ENCODE peak calls at places on chromosomes 13 and 19, in five cellular contexts. X is heart right ventricle, G is SK-N-MC, T is IMR-90, Z is uterus. J is an unnamed sample.

GRCh38 chr19:37932985-37933953 is 26.3 kb downstream of the SIPA1L3 start:
- DNase-seq in X (no peak), G (no peak), T (peak), Z (no peak), J (peak)

GRCh38 chr19:33998739-33999345 is 173.5 kb upstream of the LSM14A start:
- DNase-seq in X (no peak), G (peak), T (no peak), Z (no peak), J (no peak)

GRCh38 chr13:42355118-42355840 is 83.3 kb downstream of the AKAP11 start:
- DNase-seq in X (no peak), G (no peak), T (no peak), Z (no peak), J (no peak)

GRCh38 chr19:23060016-23060415 is 56.8 kb upstream of the ZNF730 start:
- DNase-seq in X (no peak), G (no peak), T (no peak), Z (no peak), J (no peak)

GRCh38 chr19:3179739-3180293 is 1.2 kb downstream of the S1PR4 start:
- DNase-seq in X (no peak), G (no peak), T (no peak), Z (no peak), J (no peak)

GRCh38 chr19:46021531-46022041 is 1.3 kb downstream of the PGLYRP1 start:
- DNase-seq in X (no peak), G (no peak), T (no peak), Z (no peak), J (no peak)

GRCh38 chr19:50378169-50378862 is 2.1 kb downstream of the NR1H2 start:
- DNase-seq in X (no peak), G (no peak), T (no peak), Z (no peak), J (no peak)

GRCh38 chr19:6723108-6723618 is 2.7 kb upstream of the C3 start:
- DNase-seq in X (no peak), G (no peak), T (peak), Z (peak), J (peak)

GRCh38 chr13:31036717-31037116 is 104.3 kb downstream of the TEX26 start:
- DNase-seq in X (no peak), G (no peak), T (no peak), Z (no peak), J (no peak)

GRCh38 chr19:18251587-18252369 is 22.5 kb downstream of the IQCN start:
- DNase-seq in X (peak), G (peak), T (peak), Z (peak), J (peak)

GRCh38 chr19:29484876-29485275 is 40.9 kb upstream of the VSTM2B start:
- DNase-seq in X (no peak), G (no peak), T (no peak), Z (no peak), J (peak)

GRCh38 chr19:47228168-47228936 is 2.6 kb downstream of the BBC3 start:
- DNase-seq in X (no peak), G (no peak), T (peak), Z (peak), J (no peak)

GRCh38 chr13:74246398-74246975 is 112.3 kb upstream of the KLF12 start:
- DNase-seq in X (peak), G (no peak), T (peak), Z (no peak), J (peak)

GRCh38 chr13:43134896-43135295 is 111.5 kb downstream of the DNAJC15 start:
- DNase-seq in X (no peak), G (no peak), T (no peak), Z (no peak), J (no peak)

GRCh38 chr13:28611654-28612131 is 47.2 kb upstream of the POMP start:
- DNase-seq in X (no peak), G (peak), T (peak), Z (no peak), J (no peak)

GRCh38 chr19:489418-490196 is 6.7 kb upstream of the MADCAM1 start:
- DNase-seq in X (no peak), G (no peak), T (peak), Z (no peak), J (no peak)

GRCh38 chr13:24217601-24218281 is 57.2 kb downstream of the SPATA13 start:
- DNase-seq in X (no peak), G (no peak), T (no peak), Z (no peak), J (peak)

GRCh38 chr19:5338661-5339469 is 1.7 kb downstream of the PTPRS start:
- DNase-seq in X (no peak), G (no peak), T (no peak), Z (no peak), J (no peak)

GRCh38 chr13:38366954-38367645 is 17.4 kb downstream of the UFM1 start:
- DNase-seq in X (no peak), G (no peak), T (peak), Z (no peak), J (no peak)

GRCh38 chr19:29311391-29311790 is 98.4 kb upstream of the UQCRFS1 start:
- DNase-seq in X (no peak), G (no peak), T (no peak), Z (no peak), J (no peak)

GRCh38 chr13:46648166-46648607 is 95.2 kb downstream of the LRCH1 start:
- DNase-seq in X (no peak), G (no peak), T (peak), Z (no peak), J (peak)

GRCh38 chr13:25046985-25047660 is 48.8 kb upstream of the PABPC3 start:
- DNase-seq in X (no peak), G (no peak), T (peak), Z (no peak), J (no peak)

GRCh38 chr13:51801631-51802099 is 2.3 kb downstream of the DHRS12 start:
- DNase-seq in X (peak), G (no peak), T (no peak), Z (peak), J (peak)

GRCh38 chr13:79385694-79386093 is 20.4 kb downstream of the RBM26 start:
- DNase-seq in X (no peak), G (no peak), T (no peak), Z (no peak), J (no peak)

GRCh38 chr19:10270616-10271394 is at the start of gene ICAM1:
- DNase-seq in X (peak), G (no peak), T (peak), Z (peak), J (peak)

GRCh38 chr13:112967666-112968379 is 1.2 kb upstream of the MCF2L start:
- DNase-seq in X (no peak), G (no peak), T (no peak), Z (no peak), J (no peak)

GRCh38 chr19:15402411-15403150 is 16.2 kb downstream of the AKAP8L start:
- DNase-seq in X (peak), G (no peak), T (no peak), Z (no peak), J (no peak)

GRCh38 chr19:41563847-41564514 is 12.0 kb upstream of the CEACAM21 start:
- DNase-seq in X (no peak), G (no peak), T (no peak), Z (no peak), J (no peak)

GRCh38 chr19:6667114-6667627 is 2.8 kb downstream of the TNFSF14 start:
- DNase-seq in X (no peak), G (no peak), T (no peak), Z (no peak), J (no peak)

GRCh38 chr19:2711175-2711936 is 8.9 kb upstream of the GNG7 start:
- DNase-seq in X (no peak), G (no peak), T (peak), Z (no peak), J (no peak)

GRCh38 chr13:94902722-94903407 is 190.5 kb upstream of the SOX21 start:
- DNase-seq in X (no peak), G (no peak), T (no peak), Z (no peak), J (no peak)

GRCh38 chr13:48949566-48950506 is 25.9 kb upstream of the FNDC3A start:
- DNase-seq in X (no peak), G (no peak), T (no peak), Z (no peak), J (no peak)

GRCh38 chr13:100728201-100728600 is 53.6 kb upstream of the TMTC4 start:
- DNase-seq in X (no peak), G (no peak), T (no peak), Z (no peak), J (no peak)

J was measured in mucosa of gallbladder.